ENCODE peak calls at places on chromosomes 11 and 22, in five cellular contexts. One of them, this sample, is unnamed.
A peak's percentile ranks its signal among the peaks of the same experiment; 100 is the strongest.

GRCh38 chr11:44324787-44325525 is 15.0 kb upstream of the ALX4 start:
- DNase-seq in hypothalamus: no peak
- DNase-seq in head of caudate nucleus: no peak
- DNase-seq in fibroblast of lung: no peak
- DNase-seq in fibroblast of pulmonary artery: no peak
- DNase-seq in this sample: no peak

GRCh38 chr11:76670475-76671235 is at the start of gene LRRC32:
- DNase-seq in hypothalamus: no peak
- DNase-seq in head of caudate nucleus: no peak
- DNase-seq in fibroblast of lung: no peak
- DNase-seq in fibroblast of pulmonary artery: no peak
- DNase-seq in this sample: no peak

GRCh38 chr22:27625769-27626674 is 175.5 kb downstream of the MN1 start:
- DNase-seq in hypothalamus: no peak
- DNase-seq in head of caudate nucleus: no peak
- DNase-seq in fibroblast of lung: no peak
- DNase-seq in fibroblast of pulmonary artery: no peak
- DNase-seq in this sample: no peak

GRCh38 chr22:48751539-48752437 is 1075.9 kb downstream of the BRD1 start:
- DNase-seq in hypothalamus: no peak
- DNase-seq in head of caudate nucleus: peak; percentile 8
- DNase-seq in fibroblast of lung: no peak
- DNase-seq in fibroblast of pulmonary artery: no peak
- DNase-seq in this sample: no peak

GRCh38 chr11:64234840-64235379 is 526 bp downstream of the VEGFB start:
- DNase-seq in hypothalamus: peak; percentile 47
- DNase-seq in head of caudate nucleus: no peak
- DNase-seq in fibroblast of lung: no peak
- DNase-seq in fibroblast of pulmonary artery: no peak
- DNase-seq in this sample: no peak

GRCh38 chr22:45991108-45991507 is 14.1 kb upstream of the WNT7B start:
- DNase-seq in hypothalamus: no peak
- DNase-seq in head of caudate nucleus: no peak
- DNase-seq in fibroblast of lung: no peak
- DNase-seq in fibroblast of pulmonary artery: no peak
- DNase-seq in this sample: no peak

GRCh38 chr22:29167032-29167911 is 38.4 kb upstream of the EMID1 start:
- DNase-seq in hypothalamus: no peak
- DNase-seq in head of caudate nucleus: no peak
- DNase-seq in fibroblast of lung: no peak
- DNase-seq in fibroblast of pulmonary artery: no peak
- DNase-seq in this sample: peak; percentile 100

GRCh38 chr11:106031210-106031845 is 9.3 kb upstream of the MSANTD4 start:
- DNase-seq in hypothalamus: no peak
- DNase-seq in head of caudate nucleus: no peak
- DNase-seq in fibroblast of lung: no peak
- DNase-seq in fibroblast of pulmonary artery: peak; percentile 11
- DNase-seq in this sample: no peak

GRCh38 chr22:40819741-40820140 is 595 bp upstream of the SLC25A17 start:
- DNase-seq in hypothalamus: no peak
- DNase-seq in head of caudate nucleus: no peak
- DNase-seq in fibroblast of lung: peak; percentile 61
- DNase-seq in fibroblast of pulmonary artery: peak; percentile 49
- DNase-seq in this sample: no peak

GRCh38 chr22:46695346-46696224 is 42.5 kb downstream of the CERK start:
- DNase-seq in hypothalamus: no peak
- DNase-seq in head of caudate nucleus: no peak
- DNase-seq in fibroblast of lung: no peak
- DNase-seq in fibroblast of pulmonary artery: no peak
- DNase-seq in this sample: no peak

GRCh38 chr11:126604461-126604860 is 249.0 kb downstream of the ST3GAL4 start:
- DNase-seq in hypothalamus: no peak
- DNase-seq in head of caudate nucleus: no peak
- DNase-seq in fibroblast of lung: no peak
- DNase-seq in fibroblast of pulmonary artery: no peak
- DNase-seq in this sample: no peak